ENCODE peak calls at places on chromosomes 16 and 17, in seven cellular contexts. F is ovary, Q is gastrocnemius medialis, I is esophagus squamous epithelium, P is IMR-90, A is transverse colon, R is body of pancreas. V is an unnamed sample. For H3K4me1 and H3K27me3, the result is how much of the 10 kb centered on the place peaks cover.

GRCh38 chr17:82985973-82986372 is 93.4 kb upstream of the METRNL start:
- DNase-seq in F (no peak), Q (no peak), I (no peak), P (peak), A (peak), R (peak), V (peak)

GRCh38 chr16:54931041-54931756 is 534 bp downstream of the IRX5 start:
- DNase-seq in F (peak), Q (no peak), I (no peak), P (no peak), A (no peak), R (peak), V (no peak)

GRCh38 chr16:86087011-86087453 is 188.1 kb downstream of the IRF8 start:
- DNase-seq in F (no peak), Q (no peak), I (no peak), P (no peak), A (no peak), R (no peak), V (no peak)

GRCh38 chr16:1474047-1474446 is 781 bp downstream of the CLCN7 start:
- DNase-seq in F (no peak), Q (no peak), I (no peak), P (no peak), A (no peak), R (no peak), V (no peak)

GRCh38 chr17:44501866-44502265 is 1.3 kb downstream of the GPATCH8 start:
- DNase-seq in F (no peak), Q (no peak), I (no peak), P (peak), A (no peak), R (no peak), V (no peak)

GRCh38 chr17:79629548-79630049 is 18.7 kb upstream of the RBFOX3 start:
- DNase-seq in F (no peak), Q (no peak), I (no peak), P (no peak), A (no peak), R (no peak), V (peak)

GRCh38 chr17:40323731-40324650 is 15.0 kb downstream of the RARA start:
- DNase-seq in F (peak), Q (no peak), I (no peak), P (peak), A (peak), R (peak), V (no peak)

GRCh38 chr17:42414782-42415409 is 8.2 kb downstream of the CAVIN1 start:
- DNase-seq in F (no peak), Q (no peak), I (no peak), P (no peak), A (no peak), R (no peak), V (no peak)

GRCh38 chr16:2710021-2710710 is 9.9 kb downstream of the PRSS27 start:
- DNase-seq in F (no peak), Q (no peak), I (no peak), P (no peak), A (no peak), R (no peak), V (no peak)

GRCh38 chr16:4915226-4915761 is 21.7 kb downstream of the PPL start:
- DNase-seq in F (no peak), Q (no peak), I (no peak), P (peak), A (no peak), R (no peak), V (no peak)

GRCh38 chr16:1787056-1787321 is 4.2 kb downstream of the NUBP2 start:
- DNase-seq in F (no peak), Q (no peak), I (no peak), P (no peak), A (no peak), R (no peak), V (no peak)

GRCh38 chr16:48491517-48491916 is 106.3 kb upstream of the SIAH1 start:
- DNase-seq in F (no peak), Q (no peak), I (no peak), P (peak), A (no peak), R (no peak), V (no peak)

GRCh38 chr17:58568050-58568830 is 53.8 kb upstream of the MTMR4 start:
- DNase-seq in F (no peak), Q (no peak), I (no peak), P (no peak), A (no peak), R (no peak), V (no peak)

GRCh38 chr16:9092282-9092962 is 978 bp downstream of the HAPSTR1 start:
- DNase-seq in F (peak), Q (no peak), I (no peak), P (no peak), A (peak), R (peak), V (peak)

GRCh38 chr17:31726980-31727427 is 132.0 kb downstream of the COPRS start:
- DNase-seq in F (no peak), Q (no peak), I (no peak), P (peak), A (no peak), R (no peak), V (no peak)

GRCh38 chr17:58487589-58488427 is at the start of gene HSF5:
- DNase-seq in F (no peak), Q (no peak), I (no peak), P (no peak), A (peak), R (peak), V (peak)

GRCh38 chr17:164536-165235 is 16.8 kb downstream of the DOC2B start:
- DNase-seq in F (peak), Q (no peak), I (no peak), P (peak), A (peak), R (peak), V (peak)

GRCh38 chr17:76271669-76272540 is 6.8 kb downstream of the UBALD2 start:
- DNase-seq in F (peak), Q (no peak), I (no peak), P (no peak), A (peak), R (peak), V (peak)

GRCh38 chr17:14704121-14704520 is 403.2 kb downstream of the HS3ST3B1 start:
- DNase-seq in F (no peak), Q (no peak), I (no peak), P (no peak), A (no peak), R (no peak), V (no peak)

GRCh38 chr17:19004601-19005441 is at the start of gene FAM83G:
- DNase-seq in F (peak), Q (peak), I (peak), P (peak), A (peak), R (peak), V (peak)
- TF ChIP-seq POLR2A in F (no peak), Q (peak), I (peak), P (peak), A (peak), R (peak), V (no peak)

GRCh38 chr16:57624806-57625500 is 3.5 kb upstream of the ADGRG1 start:
- DNase-seq in F (no peak), Q (no peak), I (no peak), P (no peak), A (no peak), R (no peak), V (no peak)
- H3K4me1 ChIP-seq in F (under half), Q (under half), I (under half), P (under half), A (under half), R (half or more), V (half or more)

GRCh38 chr17:6654816-6655731 is 3.5 kb downstream of the C17orf100 start:
- DNase-seq in F (no peak), Q (no peak), I (no peak), P (no peak), A (peak), R (peak), V (peak)
- H3K27me3 ChIP-seq in F (under half), Q (under half), I (under half), P (under half), A (under half), R (under half), V (half or more)

GRCh38 chr16:10390867-10391266 is 5.0 kb downstream of the ATF7IP2 start:
- DNase-seq in F (no peak), Q (no peak), I (no peak), P (no peak), A (no peak), R (no peak), V (no peak)
- TF ChIP-seq POLR2A in F (no peak), Q (no peak), I (no peak), P (no peak), A (no peak), R (no peak), V (no peak)

GRCh38 chr16:84660973-84661372 is 12.7 kb downstream of the KLHL36 start:
- DNase-seq in F (no peak), Q (no peak), I (no peak), P (no peak), A (no peak), R (no peak), V (no peak)
- H3K4me1 ChIP-seq in F (under half), Q (under half), I (under half), P (under half), A (under half), R (under half), V (under half)

V was measured in stomach.